ENCODE peak calls at places on chromosomes 11 and 22, in five cellular contexts. R is pancreas, U is right lobe of liver, T is stomach, I is gastrocnemius medialis. A is an unnamed sample.

GRCh38 chr11:10641314-10642206 is 52.0 kb downstream of the IRAG1 start:
- DNase-seq in R (no peak), I (no peak), T (no peak), U (no peak), A (peak; percentile 35)

GRCh38 chr22:25419247-25420113 is 145.0 kb upstream of the GRK3 start:
- DNase-seq in T (no peak), I (peak; percentile 36), R (no peak), U (no peak), A (no peak)

GRCh38 chr11:117544431-117544830 is 216.8 kb downstream of the CEP164 start:
- DNase-seq in U (peak; percentile 13), I (no peak), T (no peak), R (no peak), A (no peak)

GRCh38 chr11:115893701-115894100 is 389.5 kb upstream of the CADM1 start:
- DNase-seq in R (no peak), U (no peak), T (no peak), I (no peak), A (no peak)

GRCh38 chr11:23406131-23406819 is 546.0 kb upstream of the CCDC179 start:
- DNase-seq in I (no peak), U (peak; percentile 47), R (no peak), T (no peak), A (no peak)

GRCh38 chr22:28316014-28316413 is 363.6 kb downstream of the TTC28 start:
- DNase-seq in I (no peak), T (peak; percentile 63), U (no peak), R (peak; percentile 25), A (no peak)

GRCh38 chr11:114314096-114314495 is 17.9 kb downstream of the NNMT start:
- DNase-seq in R (no peak), U (no peak), I (no peak), T (no peak), A (no peak)

GRCh38 chr11:134731562-134731961 is 319.5 kb upstream of the B3GAT1 start:
- DNase-seq in I (no peak), R (no peak), U (no peak), T (no peak), A (no peak)

GRCh38 chr22:19430890-19431541 is 517 bp downstream of the HIRA start:
- DNase-seq in I (peak; percentile 41), T (peak; percentile 65), U (peak; percentile 89), R (peak; percentile 55), A (peak; percentile 70)

GRCh38 chr22:36585841-36586240 is 56.9 kb upstream of the EIF3D start:
- DNase-seq in T (no peak), R (no peak), U (peak; percentile 14), I (no peak), A (no peak)

GRCh38 chr11:35485656-35486318 is 39.6 kb downstream of the PAMR1 start:
- DNase-seq in I (peak; percentile 48), U (peak; percentile 69), T (peak; percentile 78), R (peak; percentile 50), A (peak; percentile 86)

GRCh38 chr11:46912526-46913150 is 5.7 kb downstream of the LRP4 start:
- DNase-seq in U (no peak), I (no peak), T (no peak), R (no peak), A (no peak)

GRCh38 chr22:29998627-29999026 is 81.6 kb upstream of the HORMAD2 start:
- DNase-seq in T (no peak), U (no peak), R (no peak), I (no peak), A (no peak)

GRCh38 chr22:36123673-36124630 is 36.6 kb downstream of the APOL3 start:
- DNase-seq in U (peak; percentile 96), T (peak; percentile 96), I (peak; percentile 91), R (peak; percentile 95), A (peak; percentile 98)

GRCh38 chr11:134529212-134530096 is 117.4 kb upstream of the B3GAT1 start:
- DNase-seq in R (no peak), U (no peak), T (no peak), I (no peak), A (peak; percentile 53)

GRCh38 chr11:112610494-112610893 is 349.8 kb upstream of the PLET1 start:
- DNase-seq in U (no peak), I (no peak), T (no peak), R (no peak), A (no peak)

GRCh38 chr11:7501251-7501650 is 12.5 kb upstream of the PPFIBP2 start:
- DNase-seq in I (no peak), R (no peak), T (no peak), U (no peak), A (no peak)

GRCh38 chr22:20021196-20022181 is 579 bp downstream of the TANGO2 start:
- DNase-seq in T (peak; percentile 85), U (peak; percentile 90), I (peak; percentile 92), R (peak; percentile 72), A (peak; percentile 83)

GRCh38 chr22:21587803-21588611 is 20.5 kb downstream of the UBE2L3 start:
- DNase-seq in R (no peak), I (no peak), T (no peak), U (no peak), A (no peak)

GRCh38 chr22:44387486-44387885 is 74.7 kb upstream of the SHISAL1 start:
- DNase-seq in R (no peak), T (no peak), I (no peak), U (peak; percentile 13), A (peak; percentile 17)

GRCh38 chr11:9253086-9253485 is 12.1 kb downstream of the DENND5A start:
- DNase-seq in R (no peak), U (no peak), T (no peak), I (no peak), A (no peak)

GRCh38 chr11:46588915-46589314 is 4.9 kb downstream of the AMBRA1 start:
- DNase-seq in I (no peak), R (no peak), T (no peak), U (no peak), A (no peak)

GRCh38 chr11:72039108-72039850 is 40.6 kb downstream of the IL18BP start:
- DNase-seq in I (peak; percentile 40), R (peak; percentile 72), U (no peak), T (peak; percentile 73), A (peak; percentile 82)

GRCh38 chr11:78708388-78708787 is 133.7 kb upstream of the NARS2 start:
- DNase-seq in R (no peak), I (no peak), T (no peak), U (no peak), A (no peak)

GRCh38 chr11:61425367-61426131 is 4.2 kb downstream of the CPSF7 start:
- DNase-seq in T (no peak), I (no peak), R (no peak), U (no peak), A (no peak)
- H3K4me3 ChIP-seq in T (no peak overlapping the region), I (no peak overlapping the region), R (no peak overlapping the region), U (no peak overlapping the region), A (no peak overlapping the region)

DNA sequence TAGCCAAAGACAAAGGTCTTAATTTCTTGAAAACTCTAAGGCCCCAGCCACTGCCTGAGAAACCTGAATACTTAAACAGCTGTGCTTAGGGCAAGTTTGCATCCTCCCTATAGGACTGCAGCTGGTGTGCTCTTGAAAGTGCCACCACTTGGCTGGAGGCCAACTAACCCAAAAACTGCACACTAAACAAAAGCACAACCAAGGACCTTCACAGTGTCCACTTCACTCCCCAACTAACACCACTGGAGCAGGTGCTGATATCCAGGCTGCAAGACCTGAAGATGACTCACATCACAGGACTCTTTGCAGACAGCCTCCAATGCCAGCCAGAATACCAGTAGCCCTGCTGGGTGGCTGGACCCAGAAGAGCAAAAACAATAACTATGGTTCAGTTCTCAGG is 357.7 kb upstream of the ARHGAP42 start:
- DNase-seq in R (no peak), I (no peak), T (no peak), U (no peak), A (no peak)
- H3K27ac ChIP-seq in R (no peak overlapping the region), I (no peak overlapping the region), T (no peak overlapping the region), U (no peak overlapping the region), A (no peak overlapping the region)

DNA sequence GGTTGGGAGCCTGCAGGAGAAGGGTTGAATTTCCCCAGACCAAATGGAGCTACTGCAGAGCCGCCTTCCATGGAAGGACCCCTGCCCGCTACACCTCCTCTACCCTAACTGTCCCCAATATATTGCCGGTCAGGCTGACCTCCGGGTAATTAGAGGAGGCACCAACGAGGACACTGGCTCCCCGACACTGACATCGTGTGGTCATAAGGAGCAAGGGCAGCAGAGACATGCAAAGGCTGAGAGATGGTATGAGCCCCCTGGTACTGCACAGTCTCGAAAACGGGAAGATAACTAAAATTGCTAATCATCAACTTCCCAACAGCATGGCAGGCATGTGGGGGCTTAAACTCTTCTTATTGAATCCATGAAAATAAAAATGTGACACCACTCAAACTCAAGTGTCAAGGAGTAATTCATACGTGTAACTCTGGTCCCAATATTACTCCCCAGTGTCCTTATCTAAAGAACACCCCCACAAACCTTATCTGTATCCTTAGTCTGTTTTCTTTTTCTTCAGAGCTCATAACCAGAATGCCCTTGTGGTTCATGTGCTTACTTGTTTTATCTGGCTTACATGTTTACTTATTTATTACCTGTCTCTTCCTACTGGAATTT is 4.4 kb downstream of the CAVIN3 start:
- DNase-seq in T (peak; percentile 63), I (peak; percentile 46), U (peak; percentile 67), R (peak; percentile 49), A (peak; percentile 67)
- H3K4me3 ChIP-seq in T (no peak overlapping the region), I (peak overlapping the region; percentile 17), U (no peak overlapping the region), R (no peak overlapping the region), A (no peak overlapping the region)

DNA sequence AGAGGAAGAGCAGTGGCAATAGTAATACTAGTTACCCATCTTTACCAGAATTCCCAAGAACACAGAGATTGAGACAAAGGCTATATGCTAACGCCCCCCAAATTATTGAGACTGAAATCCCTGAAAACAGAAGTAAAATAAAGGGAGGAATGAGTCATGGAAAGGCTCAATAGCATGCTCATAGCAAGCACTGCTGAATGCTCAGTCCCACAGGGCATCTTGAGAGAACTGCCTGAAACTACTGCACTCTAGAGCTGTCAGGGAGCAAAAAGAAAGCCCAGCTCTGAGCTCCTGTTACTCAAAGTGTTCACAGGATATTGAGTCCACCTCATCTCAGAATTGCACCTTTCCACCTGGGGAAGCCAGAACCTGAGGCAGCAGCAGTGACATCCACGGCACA is 44.1 kb upstream of the FIBIN start:
- DNase-seq in R (no peak), T (no peak), I (no peak), U (no peak), A (no peak)
- H3K27ac ChIP-seq in R (no peak overlapping the region), T (no peak overlapping the region), I (no peak overlapping the region), U (no peak overlapping the region), A (no peak overlapping the region)